ENCODE peak calls at places on chromosomes 6 and 20, in seven cellular contexts. K is nephron progenitor cell, P is progenitor cell of endocrine pancreas, E is pancreas, D is left colon, Z is HT-29, J is adrenal gland. F is an unnamed sample.

GRCh38 chr6:163841326-163841725 is 426.8 kb downstream of the QKI start:
- DNase-seq in K (no peak), P (no peak), E (no peak), D (no peak), Z (no peak), J (no peak), F (no peak)

GRCh38 chr20:32534661-32535240 is 50.4 kb downstream of the NOL4L start:
- DNase-seq in K (no peak), P (no peak), E (no peak), D (no peak), Z (no peak), J (no peak), F (peak; percentile 25)

GRCh38 chr6:110714143-110714542 is 101.1 kb downstream of the CDK19 start:
- DNase-seq in K (no peak), P (no peak), E (no peak), D (no peak), Z (no peak), J (no peak), F (no peak)

GRCh38 chr20:63956664-63957003 is 418 bp upstream of the UCKL1 start:
- DNase-seq in K (no peak), P (no peak), E (no peak), D (no peak), Z (no peak), J (no peak), F (no peak)

GRCh38 chr20:43388267-43389081 is 69.2 kb upstream of the SRSF6 start:
- DNase-seq in K (no peak), P (no peak), E (peak; percentile 33), D (no peak), Z (no peak), J (no peak), F (no peak)

GRCh38 chr6:106823732-106824351 is 150.7 kb downstream of the CD24 start:
- DNase-seq in K (no peak), P (peak; percentile 32), E (peak; percentile 62), D (peak; percentile 36), Z (peak; percentile 62), J (no peak), F (no peak)

GRCh38 chr20:60057123-60057865 is 99.1 kb downstream of the CDH26 start:
- DNase-seq in K (peak; percentile 73), P (peak; percentile 59), E (peak; percentile 40), D (peak; percentile 39), Z (peak; percentile 85), J (peak; percentile 38), F (peak; percentile 61)

GRCh38 chr20:61896058-61896961 is 169.4 kb downstream of the TAF4 start:
- DNase-seq in K (peak; percentile 77), P (peak; percentile 49), E (no peak), D (no peak), Z (peak; percentile 67), J (no peak), F (no peak)

GRCh38 chr20:23264545-23264944 is 86.0 kb upstream of the NXT1 start:
- DNase-seq in K (no peak), P (no peak), E (no peak), D (no peak), Z (no peak), J (no peak), F (no peak)

GRCh38 chr20:50391444-50392137 is 118.6 kb upstream of the PTPN1 start:
- DNase-seq in K (no peak), P (no peak), E (no peak), D (no peak), Z (no peak), J (no peak), F (no peak)

GRCh38 chr6:3211681-3212080 is 15.8 kb downstream of the TUBB2B start:
- DNase-seq in K (no peak), P (no peak), E (no peak), D (no peak), Z (no peak), J (no peak), F (no peak)

GRCh38 chr20:32539063-32539816 is 45.9 kb downstream of the NOL4L start:
- DNase-seq in K (no peak), P (no peak), E (no peak), D (no peak), Z (no peak), J (no peak), F (no peak)

GRCh38 chr20:48390981-48391380 is 436.8 kb downstream of the PREX1 start:
- DNase-seq in K (no peak), P (no peak), E (no peak), D (no peak), Z (no peak), J (no peak), F (no peak)

GRCh38 chr6:30836431-30836866 is 47.9 kb upstream of the DDR1 start:
- DNase-seq in K (no peak), P (no peak), E (no peak), D (no peak), Z (no peak), J (peak; percentile 38), F (no peak)

GRCh38 chr6:167532410-167533294 is 207.8 kb downstream of the TTLL2 start:
- DNase-seq in K (no peak), P (no peak), E (no peak), D (no peak), Z (no peak), J (no peak), F (no peak)

GRCh38 chr6:148761532-148761951 is 14.7 kb downstream of the UST start:
- DNase-seq in K (no peak), P (no peak), E (no peak), D (no peak), Z (no peak), J (no peak), F (peak; percentile 33)

GRCh38 chr6:21331221-21331620 is 262.3 kb upstream of the SOX4 start:
- DNase-seq in K (no peak), P (no peak), E (peak; percentile 27), D (peak; percentile 41), Z (no peak), J (no peak), F (no peak)